ENCODE peak calls at places on chromosomes 11 and 22, in eight cellular contexts. One of them, this sample, is unnamed. For H3K4me1, the result is how much of the 10 kb centered on the place peaks cover.

GRCh38 chr22:42132457-42132856 is 1.8 kb upstream of the CYP2D6 start:
- DNase-seq in kidney: peak
- DNase-seq in uterus: no peak
- DNase-seq in left ventricle myocardium inferior: no peak
- DNase-seq in endodermal cell: no peak
- DNase-seq in psoas muscle: no peak
- DNase-seq in mammary epithelial cell: no peak
- DNase-seq in sigmoid colon: no peak
- DNase-seq in this sample: no peak

GRCh38 chr22:39266398-39267030 is 21.7 kb upstream of the PDGFB start:
- DNase-seq in uterus: no peak
- DNase-seq in mammary epithelial cell: no peak
- DNase-seq in left ventricle myocardium inferior: no peak
- DNase-seq in endodermal cell: no peak
- DNase-seq in kidney: no peak
- DNase-seq in psoas muscle: no peak
- DNase-seq in sigmoid colon: no peak
- DNase-seq in this sample: no peak

GRCh38 chr22:23431337-23432072 is 148.6 kb downstream of the IGLL1 start:
- DNase-seq in sigmoid colon: no peak
- DNase-seq in mammary epithelial cell: no peak
- DNase-seq in uterus: no peak
- DNase-seq in psoas muscle: no peak
- DNase-seq in kidney: no peak
- DNase-seq in left ventricle myocardium inferior: no peak
- DNase-seq in endodermal cell: peak
- DNase-seq in this sample: no peak

GRCh38 chr22:37260939-37261338 is 16.9 kb upstream of the RAC2 start:
- DNase-seq in psoas muscle: no peak
- DNase-seq in endodermal cell: peak
- DNase-seq in kidney: no peak
- DNase-seq in sigmoid colon: no peak
- DNase-seq in mammary epithelial cell: peak
- DNase-seq in uterus: no peak
- DNase-seq in left ventricle myocardium inferior: peak
- DNase-seq in this sample: peak

GRCh38 chr11:57458060-57458409 is 2.3 kb upstream of the RTN4RL2 start:
- DNase-seq in endodermal cell: peak
- DNase-seq in uterus: no peak
- DNase-seq in mammary epithelial cell: no peak
- DNase-seq in kidney: no peak
- DNase-seq in sigmoid colon: no peak
- DNase-seq in left ventricle myocardium inferior: no peak
- DNase-seq in psoas muscle: no peak
- DNase-seq in this sample: no peak

GRCh38 chr22:35230839-35231584 is 26.3 kb upstream of the HMGXB4 start:
- DNase-seq in kidney: no peak
- DNase-seq in psoas muscle: no peak
- DNase-seq in sigmoid colon: no peak
- DNase-seq in left ventricle myocardium inferior: no peak
- DNase-seq in mammary epithelial cell: no peak
- DNase-seq in endodermal cell: peak
- DNase-seq in uterus: no peak
- DNase-seq in this sample: no peak

GRCh38 chr22:43060213-43060612 is 29.0 kb downstream of the TTLL1 start:
- DNase-seq in endodermal cell: peak
- DNase-seq in kidney: no peak
- DNase-seq in left ventricle myocardium inferior: no peak
- DNase-seq in psoas muscle: no peak
- DNase-seq in uterus: no peak
- DNase-seq in sigmoid colon: no peak
- DNase-seq in mammary epithelial cell: no peak
- DNase-seq in this sample: peak

GRCh38 chr11:116895053-116895757 is 57.8 kb upstream of the APOA1 start:
- DNase-seq in sigmoid colon: peak
- DNase-seq in left ventricle myocardium inferior: no peak
- DNase-seq in uterus: peak
- DNase-seq in psoas muscle: no peak
- DNase-seq in kidney: no peak
- DNase-seq in endodermal cell: peak
- DNase-seq in mammary epithelial cell: no peak
- DNase-seq in this sample: peak

GRCh38 chr11:125569913-125570621 is 790 bp downstream of the EI24 start:
- DNase-seq in kidney: no peak
- DNase-seq in mammary epithelial cell: peak
- DNase-seq in sigmoid colon: no peak
- DNase-seq in uterus: no peak
- DNase-seq in endodermal cell: no peak
- DNase-seq in left ventricle myocardium inferior: no peak
- DNase-seq in psoas muscle: peak
- DNase-seq in this sample: no peak

GRCh38 chr11:22703561-22703960 is 37.1 kb downstream of the GAS2 start:
- DNase-seq in mammary epithelial cell: peak
- DNase-seq in left ventricle myocardium inferior: no peak
- DNase-seq in sigmoid colon: no peak
- DNase-seq in psoas muscle: no peak
- DNase-seq in kidney: no peak
- DNase-seq in uterus: no peak
- DNase-seq in endodermal cell: no peak
- DNase-seq in this sample: no peak

GRCh38 chr11:112589132-112589531 is 328.5 kb upstream of the PLET1 start:
- DNase-seq in uterus: peak
- DNase-seq in left ventricle myocardium inferior: no peak
- DNase-seq in kidney: no peak
- DNase-seq in sigmoid colon: no peak
- DNase-seq in endodermal cell: no peak
- DNase-seq in mammary epithelial cell: no peak
- DNase-seq in psoas muscle: no peak
- DNase-seq in this sample: no peak

GRCh38 chr11:96307748-96308133 is 35.3 kb downstream of the MAML2 start:
- DNase-seq in psoas muscle: no peak
- DNase-seq in uterus: no peak
- DNase-seq in mammary epithelial cell: peak
- DNase-seq in sigmoid colon: no peak
- DNase-seq in left ventricle myocardium inferior: no peak
- DNase-seq in kidney: no peak
- DNase-seq in endodermal cell: no peak
- DNase-seq in this sample: no peak

GRCh38 chr22:28977481-28977971 is 84.1 kb downstream of the C22orf31 start:
- DNase-seq in endodermal cell: no peak
- DNase-seq in mammary epithelial cell: peak
- DNase-seq in psoas muscle: no peak
- DNase-seq in sigmoid colon: no peak
- DNase-seq in kidney: no peak
- DNase-seq in left ventricle myocardium inferior: no peak
- DNase-seq in uterus: no peak
- DNase-seq in this sample: no peak

GRCh38 chr11:77710358-77710757 is 72.8 kb upstream of the CLNS1A start:
- DNase-seq in endodermal cell: no peak
- DNase-seq in left ventricle myocardium inferior: no peak
- DNase-seq in uterus: no peak
- DNase-seq in sigmoid colon: no peak
- DNase-seq in mammary epithelial cell: peak
- DNase-seq in psoas muscle: no peak
- DNase-seq in kidney: no peak
- DNase-seq in this sample: no peak

GRCh38 chr22:18032455-18033101 is 8.2 kb upstream of the MICAL3 start:
- DNase-seq in uterus: peak
- DNase-seq in mammary epithelial cell: peak
- DNase-seq in psoas muscle: no peak
- DNase-seq in sigmoid colon: no peak
- DNase-seq in kidney: no peak
- DNase-seq in left ventricle myocardium inferior: no peak
- DNase-seq in endodermal cell: no peak
- DNase-seq in this sample: no peak

GRCh38 chr11:44003736-44004451 is 43.9 kb upstream of the ACCSL start:
- DNase-seq in kidney: no peak
- DNase-seq in left ventricle myocardium inferior: no peak
- DNase-seq in psoas muscle: no peak
- DNase-seq in mammary epithelial cell: no peak
- DNase-seq in uterus: peak
- DNase-seq in sigmoid colon: peak
- DNase-seq in endodermal cell: no peak
- DNase-seq in this sample: no peak

GRCh38 chr22:26050079-26050478 is 119.2 kb upstream of the SEZ6L start:
- DNase-seq in left ventricle myocardium inferior: no peak
- DNase-seq in endodermal cell: no peak
- DNase-seq in uterus: no peak
- DNase-seq in kidney: no peak
- DNase-seq in mammary epithelial cell: no peak
- DNase-seq in psoas muscle: no peak
- DNase-seq in sigmoid colon: no peak
- DNase-seq in this sample: no peak

GRCh38 chr22:17366830-17367229 is 2.4 kb upstream of the CECR2 start:
- DNase-seq in mammary epithelial cell: no peak
- DNase-seq in left ventricle myocardium inferior: peak
- DNase-seq in sigmoid colon: peak
- DNase-seq in kidney: no peak
- DNase-seq in endodermal cell: peak
- DNase-seq in uterus: peak
- DNase-seq in psoas muscle: peak
- DNase-seq in this sample: no peak

GRCh38 chr11:96413408-96413807 is 23.6 kb downstream of the JRKL start:
- DNase-seq in mammary epithelial cell: no peak
- DNase-seq in sigmoid colon: no peak
- DNase-seq in kidney: no peak
- DNase-seq in uterus: no peak
- DNase-seq in psoas muscle: no peak
- DNase-seq in left ventricle myocardium inferior: no peak
- DNase-seq in endodermal cell: no peak
- DNase-seq in this sample: no peak

GRCh38 chr22:46582281-46582811 is 37.8 kb upstream of the GRAMD4 start:
- DNase-seq in uterus: no peak
- DNase-seq in psoas muscle: no peak
- DNase-seq in kidney: peak
- DNase-seq in sigmoid colon: peak
- DNase-seq in endodermal cell: no peak
- DNase-seq in left ventricle myocardium inferior: peak
- DNase-seq in mammary epithelial cell: no peak
- DNase-seq in this sample: no peak
- H3K4me1 ChIP-seq in uterus: under half
- H3K4me1 ChIP-seq in psoas muscle: under half
- H3K4me1 ChIP-seq in kidney: under half
- H3K4me1 ChIP-seq in sigmoid colon: under half
- H3K4me1 ChIP-seq in endodermal cell: under half
- H3K4me1 ChIP-seq in left ventricle myocardium inferior: half or more
- H3K4me1 ChIP-seq in mammary epithelial cell: under half
- H3K4me1 ChIP-seq in this sample: half or more

GRCh38 chr11:93085097-93085496 is 112.7 kb downstream of the SLC36A4 start:
- DNase-seq in psoas muscle: no peak
- DNase-seq in endodermal cell: no peak
- DNase-seq in kidney: no peak
- DNase-seq in left ventricle myocardium inferior: no peak
- DNase-seq in mammary epithelial cell: peak
- DNase-seq in sigmoid colon: no peak
- DNase-seq in uterus: no peak
- DNase-seq in this sample: no peak

GRCh38 chr11:93082900-93083299 is 113.4 kb downstream of the MTNR1B start:
- DNase-seq in psoas muscle: no peak
- DNase-seq in sigmoid colon: no peak
- DNase-seq in kidney: no peak
- DNase-seq in endodermal cell: no peak
- DNase-seq in uterus: no peak
- DNase-seq in mammary epithelial cell: no peak
- DNase-seq in left ventricle myocardium inferior: no peak
- DNase-seq in this sample: no peak

GRCh38 chr11:93075782-93076181 is 106.3 kb downstream of the MTNR1B start:
- DNase-seq in left ventricle myocardium inferior: no peak
- DNase-seq in endodermal cell: peak
- DNase-seq in kidney: no peak
- DNase-seq in psoas muscle: no peak
- DNase-seq in sigmoid colon: no peak
- DNase-seq in uterus: no peak
- DNase-seq in mammary epithelial cell: no peak
- DNase-seq in this sample: no peak

GRCh38 chr11:93080146-93080759 is 110.8 kb downstream of the MTNR1B start:
- DNase-seq in mammary epithelial cell: no peak
- DNase-seq in left ventricle myocardium inferior: no peak
- DNase-seq in endodermal cell: no peak
- DNase-seq in psoas muscle: no peak
- DNase-seq in uterus: no peak
- DNase-seq in sigmoid colon: no peak
- DNase-seq in kidney: no peak
- DNase-seq in this sample: no peak

GRCh38 chr11:93081694-93082093 is 112.2 kb downstream of the MTNR1B start:
- DNase-seq in sigmoid colon: no peak
- DNase-seq in kidney: no peak
- DNase-seq in endodermal cell: peak
- DNase-seq in left ventricle myocardium inferior: no peak
- DNase-seq in psoas muscle: no peak
- DNase-seq in uterus: no peak
- DNase-seq in mammary epithelial cell: no peak
- DNase-seq in this sample: no peak
- H3K4me1 ChIP-seq in sigmoid colon: under half
- H3K4me1 ChIP-seq in kidney: under half
- H3K4me1 ChIP-seq in endodermal cell: under half
- H3K4me1 ChIP-seq in left ventricle myocardium inferior: under half
- H3K4me1 ChIP-seq in psoas muscle: under half
- H3K4me1 ChIP-seq in uterus: under half
- H3K4me1 ChIP-seq in mammary epithelial cell: under half
- H3K4me1 ChIP-seq in this sample: under half

DNA sequence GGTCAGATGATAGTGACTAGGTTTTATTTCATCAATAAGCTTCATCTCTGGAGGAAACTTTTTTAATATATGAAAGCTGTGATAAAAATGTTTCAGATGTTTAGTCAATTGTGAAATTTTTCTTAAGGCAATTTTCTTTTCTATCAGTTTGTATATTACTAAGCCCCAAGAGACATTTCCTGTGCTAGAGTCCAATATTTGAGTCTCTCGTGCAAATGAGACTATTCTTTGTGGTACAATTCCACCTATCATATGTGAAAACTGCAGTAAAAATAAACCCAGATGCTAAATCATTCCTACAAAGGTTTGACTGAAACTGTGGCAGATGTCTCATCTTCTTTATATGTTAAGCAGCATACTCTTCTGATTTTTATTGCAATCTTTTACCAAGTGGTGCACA is 28.0 kb downstream of the CTR9 start:
- DNase-seq in mammary epithelial cell: no peak
- DNase-seq in left ventricle myocardium inferior: no peak
- DNase-seq in kidney: no peak
- DNase-seq in endodermal cell: no peak
- DNase-seq in sigmoid colon: no peak
- DNase-seq in psoas muscle: no peak
- DNase-seq in uterus: no peak
- DNase-seq in this sample: no peak
- H3K4me1 ChIP-seq in mammary epithelial cell: under half
- H3K4me1 ChIP-seq in left ventricle myocardium inferior: under half
- H3K4me1 ChIP-seq in kidney: under half
- H3K4me1 ChIP-seq in endodermal cell: under half
- H3K4me1 ChIP-seq in sigmoid colon: under half
- H3K4me1 ChIP-seq in psoas muscle: under half
- H3K4me1 ChIP-seq in uterus: under half
- H3K4me1 ChIP-seq in this sample: under half

DNA sequence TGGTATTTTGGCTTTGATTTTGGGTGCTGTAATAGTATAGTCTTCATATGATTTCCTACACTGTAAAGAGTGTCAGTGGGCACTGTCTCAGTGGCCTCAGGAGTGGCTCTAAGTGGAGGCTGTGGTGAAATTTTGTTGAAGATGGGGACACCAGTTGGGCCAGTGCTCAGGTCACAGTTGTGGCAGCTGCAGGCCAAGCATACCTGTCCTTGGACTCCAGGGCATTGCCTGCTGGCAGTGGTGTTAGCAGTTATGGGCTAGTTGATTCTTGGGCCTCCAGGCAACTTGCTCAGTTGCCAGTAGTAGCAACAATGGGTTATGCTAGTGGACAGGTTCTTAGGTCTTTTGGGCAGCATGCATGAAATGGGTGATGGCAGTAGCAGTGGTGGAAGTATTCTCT is 39.2 kb upstream of the SLC22A25 start:
- DNase-seq in uterus: no peak
- DNase-seq in kidney: no peak
- DNase-seq in psoas muscle: no peak
- DNase-seq in endodermal cell: no peak
- DNase-seq in left ventricle myocardium inferior: no peak
- DNase-seq in sigmoid colon: no peak
- DNase-seq in mammary epithelial cell: no peak
- DNase-seq in this sample: no peak
- H3K4me1 ChIP-seq in uterus: under half
- H3K4me1 ChIP-seq in kidney: under half
- H3K4me1 ChIP-seq in psoas muscle: under half
- H3K4me1 ChIP-seq in endodermal cell: under half
- H3K4me1 ChIP-seq in left ventricle myocardium inferior: under half
- H3K4me1 ChIP-seq in sigmoid colon: under half
- H3K4me1 ChIP-seq in mammary epithelial cell: under half
- H3K4me1 ChIP-seq in this sample: under half

This sample was measured in tibial nerve.